ENCODE peak calls at places on chromosome 10, in six cellular contexts. One of them, this sample, is unnamed.

GRCh38 chr10:15369642-15370211 is 1.4 kb downstream of the FAM171A1 start:
- DNase-seq in bronchial epithelial cell: no peak
- DNase-seq in gastrocnemius medialis: no peak
- DNase-seq in NCI-H524: no peak
- DNase-seq in NCI-H2171 treated with DMSO at 0.1 percent for 48 hours: no peak
- DNase-seq in fibroblast of mammary gland: no peak
- DNase-seq in this sample: no peak

GRCh38 chr10:132538031-132538789 is 623 bp downstream of the INPP5A start:
- DNase-seq in bronchial epithelial cell: no peak
- DNase-seq in gastrocnemius medialis: peak; percentile 27
- DNase-seq in NCI-H524: no peak
- DNase-seq in NCI-H2171 treated with DMSO at 0.1 percent for 48 hours: no peak
- DNase-seq in fibroblast of mammary gland: no peak
- DNase-seq in this sample: no peak

GRCh38 chr10:45599021-45599603 is 73.5 kb downstream of the ZFAND4 start:
- DNase-seq in bronchial epithelial cell: no peak
- DNase-seq in gastrocnemius medialis: no peak
- DNase-seq in NCI-H524: peak; percentile 62
- DNase-seq in NCI-H2171 treated with DMSO at 0.1 percent for 48 hours: no peak
- DNase-seq in fibroblast of mammary gland: no peak
- DNase-seq in this sample: no peak

GRCh38 chr10:78947226-78947625 is 121.5 kb upstream of the ZMIZ1 start:
- DNase-seq in bronchial epithelial cell: peak; percentile 24
- DNase-seq in gastrocnemius medialis: no peak
- DNase-seq in NCI-H524: no peak
- DNase-seq in NCI-H2171 treated with DMSO at 0.1 percent for 48 hours: peak; percentile 42
- DNase-seq in fibroblast of mammary gland: no peak
- DNase-seq in this sample: no peak

GRCh38 chr10:31099664-31100063 is 68.0 kb upstream of the ZNF438 start:
- DNase-seq in bronchial epithelial cell: peak; percentile 96
- DNase-seq in gastrocnemius medialis: no peak
- DNase-seq in NCI-H524: no peak
- DNase-seq in NCI-H2171 treated with DMSO at 0.1 percent for 48 hours: no peak
- DNase-seq in fibroblast of mammary gland: no peak
- DNase-seq in this sample: no peak

GRCh38 chr10:123869015-123869414 is 22.6 kb downstream of the CPXM2 start:
- DNase-seq in bronchial epithelial cell: no peak
- DNase-seq in gastrocnemius medialis: no peak
- DNase-seq in NCI-H524: no peak
- DNase-seq in NCI-H2171 treated with DMSO at 0.1 percent for 48 hours: no peak
- DNase-seq in fibroblast of mammary gland: no peak
- DNase-seq in this sample: peak; percentile 45

GRCh38 chr10:6070647-6071046 is 8.5 kb upstream of the IL2RA start:
- DNase-seq in bronchial epithelial cell: no peak
- DNase-seq in gastrocnemius medialis: no peak
- DNase-seq in NCI-H524: no peak
- DNase-seq in NCI-H2171 treated with DMSO at 0.1 percent for 48 hours: no peak
- DNase-seq in fibroblast of mammary gland: no peak
- DNase-seq in this sample: no peak

GRCh38 chr10:84004206-84004605 is 135.1 kb upstream of the GHITM start:
- DNase-seq in bronchial epithelial cell: no peak
- DNase-seq in gastrocnemius medialis: no peak
- DNase-seq in NCI-H524: no peak
- DNase-seq in NCI-H2171 treated with DMSO at 0.1 percent for 48 hours: no peak
- DNase-seq in fibroblast of mammary gland: no peak
- DNase-seq in this sample: no peak

GRCh38 chr10:92573091-92573797 is 649 bp downstream of the IDE start:
- DNase-seq in bronchial epithelial cell: peak; percentile 37
- DNase-seq in gastrocnemius medialis: peak; percentile 24
- DNase-seq in NCI-H524: peak; percentile 7
- DNase-seq in NCI-H2171 treated with DMSO at 0.1 percent for 48 hours: peak; percentile 3
- DNase-seq in fibroblast of mammary gland: peak; percentile 46
- DNase-seq in this sample: no peak

GRCh38 chr10:103120546-103120945 is 72.5 kb downstream of the NT5C2 start:
- DNase-seq in bronchial epithelial cell: no peak
- DNase-seq in gastrocnemius medialis: no peak
- DNase-seq in NCI-H524: no peak
- DNase-seq in NCI-H2171 treated with DMSO at 0.1 percent for 48 hours: no peak
- DNase-seq in fibroblast of mammary gland: no peak
- DNase-seq in this sample: no peak

GRCh38 chr10:88544140-88544870 is 38.8 kb downstream of the RNLS start:
- DNase-seq in bronchial epithelial cell: peak; percentile 25
- DNase-seq in gastrocnemius medialis: no peak
- DNase-seq in NCI-H524: no peak
- DNase-seq in NCI-H2171 treated with DMSO at 0.1 percent for 48 hours: no peak
- DNase-seq in fibroblast of mammary gland: no peak
- DNase-seq in this sample: no peak

GRCh38 chr10:131732631-131733127 is 168.1 kb upstream of the PPP2R2D start:
- DNase-seq in bronchial epithelial cell: peak; percentile 42
- DNase-seq in gastrocnemius medialis: no peak
- DNase-seq in NCI-H524: no peak
- DNase-seq in NCI-H2171 treated with DMSO at 0.1 percent for 48 hours: no peak
- DNase-seq in fibroblast of mammary gland: no peak
- DNase-seq in this sample: no peak

GRCh38 chr10:48494073-48494472 is 110.8 kb downstream of the ARHGAP22 start:
- DNase-seq in bronchial epithelial cell: no peak
- DNase-seq in gastrocnemius medialis: no peak
- DNase-seq in NCI-H524: no peak
- DNase-seq in NCI-H2171 treated with DMSO at 0.1 percent for 48 hours: no peak
- DNase-seq in fibroblast of mammary gland: no peak
- DNase-seq in this sample: no peak

GRCh38 chr10:88316292-88316861 is 266.7 kb downstream of the RNLS start:
- DNase-seq in bronchial epithelial cell: no peak
- DNase-seq in gastrocnemius medialis: no peak
- DNase-seq in NCI-H524: no peak
- DNase-seq in NCI-H2171 treated with DMSO at 0.1 percent for 48 hours: no peak
- DNase-seq in fibroblast of mammary gland: no peak
- DNase-seq in this sample: no peak

GRCh38 chr10:72274730-72275350 is 1.1 kb downstream of the DDIT4 start:
- DNase-seq in bronchial epithelial cell: no peak
- DNase-seq in gastrocnemius medialis: peak; percentile 92
- DNase-seq in NCI-H524: peak; percentile 66
- DNase-seq in NCI-H2171 treated with DMSO at 0.1 percent for 48 hours: peak; percentile 44
- DNase-seq in fibroblast of mammary gland: peak; percentile 57
- DNase-seq in this sample: no peak

GRCh38 chr10:126736737-126737136 is 66.2 kb upstream of the C10orf90 start:
- DNase-seq in bronchial epithelial cell: no peak
- DNase-seq in gastrocnemius medialis: no peak
- DNase-seq in NCI-H524: no peak
- DNase-seq in NCI-H2171 treated with DMSO at 0.1 percent for 48 hours: no peak
- DNase-seq in fibroblast of mammary gland: peak; percentile 78
- DNase-seq in this sample: no peak

GRCh38 chr10:70132098-70133029 is at the start of gene AIFM2:
- DNase-seq in bronchial epithelial cell: peak; percentile 47
- DNase-seq in gastrocnemius medialis: peak; percentile 84
- DNase-seq in NCI-H524: peak; percentile 23
- DNase-seq in NCI-H2171 treated with DMSO at 0.1 percent for 48 hours: peak; percentile 17
- DNase-seq in fibroblast of mammary gland: peak; percentile 63
- DNase-seq in this sample: no peak

GRCh38 chr10:80344912-80345311 is 11.6 kb downstream of the DYDC1 start:
- DNase-seq in bronchial epithelial cell: no peak
- DNase-seq in gastrocnemius medialis: no peak
- DNase-seq in NCI-H524: no peak
- DNase-seq in NCI-H2171 treated with DMSO at 0.1 percent for 48 hours: no peak
- DNase-seq in fibroblast of mammary gland: no peak
- DNase-seq in this sample: no peak

GRCh38 chr10:25522946-25523608 is 348.3 kb downstream of the GPR158 start:
- DNase-seq in bronchial epithelial cell: peak; percentile 61
- DNase-seq in gastrocnemius medialis: no peak
- DNase-seq in NCI-H524: peak; percentile 16
- DNase-seq in NCI-H2171 treated with DMSO at 0.1 percent for 48 hours: no peak
- DNase-seq in fibroblast of mammary gland: no peak
- DNase-seq in this sample: no peak

GRCh38 chr10:77195101-77195500 is 442.5 kb downstream of the KCNMA1 start:
- DNase-seq in bronchial epithelial cell: peak; percentile 79
- DNase-seq in gastrocnemius medialis: no peak
- DNase-seq in NCI-H524: no peak
- DNase-seq in NCI-H2171 treated with DMSO at 0.1 percent for 48 hours: no peak
- DNase-seq in fibroblast of mammary gland: peak; percentile 76
- DNase-seq in this sample: no peak

GRCh38 chr10:95513008-95513589 is 48.1 kb downstream of the SORBS1 start:
- DNase-seq in bronchial epithelial cell: no peak
- DNase-seq in gastrocnemius medialis: peak; percentile 69
- DNase-seq in NCI-H524: no peak
- DNase-seq in NCI-H2171 treated with DMSO at 0.1 percent for 48 hours: no peak
- DNase-seq in fibroblast of mammary gland: no peak
- DNase-seq in this sample: no peak

GRCh38 chr10:92517034-92517655 is 56.7 kb downstream of the IDE start:
- DNase-seq in bronchial epithelial cell: peak; percentile 66
- DNase-seq in gastrocnemius medialis: peak; percentile 50
- DNase-seq in NCI-H524: peak; percentile 48
- DNase-seq in NCI-H2171 treated with DMSO at 0.1 percent for 48 hours: peak; percentile 39
- DNase-seq in fibroblast of mammary gland: peak; percentile 81
- DNase-seq in this sample: peak; percentile 43

GRCh38 chr10:29239569-29240472 is 49.0 kb upstream of the LYZL1 start:
- DNase-seq in bronchial epithelial cell: no peak
- DNase-seq in gastrocnemius medialis: no peak
- DNase-seq in NCI-H524: no peak
- DNase-seq in NCI-H2171 treated with DMSO at 0.1 percent for 48 hours: no peak
- DNase-seq in fibroblast of mammary gland: peak; percentile 40
- DNase-seq in this sample: no peak

GRCh38 chr10:87841215-87841614 is 22.1 kb downstream of the KLLN start:
- DNase-seq in bronchial epithelial cell: no peak
- DNase-seq in gastrocnemius medialis: no peak
- DNase-seq in NCI-H524: no peak
- DNase-seq in NCI-H2171 treated with DMSO at 0.1 percent for 48 hours: no peak
- DNase-seq in fibroblast of mammary gland: no peak
- DNase-seq in this sample: no peak

GRCh38 chr10:99965700-99966099 is 44.0 kb downstream of the DNMBP start:
- DNase-seq in bronchial epithelial cell: no peak
- DNase-seq in gastrocnemius medialis: no peak
- DNase-seq in NCI-H524: no peak
- DNase-seq in NCI-H2171 treated with DMSO at 0.1 percent for 48 hours: no peak
- DNase-seq in fibroblast of mammary gland: no peak
- DNase-seq in this sample: no peak

GRCh38 chr10:132873395-132873794 is 69.0 kb downstream of the CFAP46 start:
- DNase-seq in bronchial epithelial cell: no peak
- DNase-seq in gastrocnemius medialis: no peak
- DNase-seq in NCI-H524: no peak
- DNase-seq in NCI-H2171 treated with DMSO at 0.1 percent for 48 hours: no peak
- DNase-seq in fibroblast of mammary gland: no peak
- DNase-seq in this sample: no peak

GRCh38 chr10:3068201-3068967 is 1.0 kb downstream of the PFKP start:
- DNase-seq in bronchial epithelial cell: no peak
- DNase-seq in gastrocnemius medialis: peak; percentile 40
- DNase-seq in NCI-H524: peak; percentile 25
- DNase-seq in NCI-H2171 treated with DMSO at 0.1 percent for 48 hours: peak; percentile 59
- DNase-seq in fibroblast of mammary gland: peak; percentile 57
- DNase-seq in this sample: peak; percentile 15

GRCh38 chr10:43196981-43197833 is 59.0 kb downstream of the CSGALNACT2 start:
- DNase-seq in bronchial epithelial cell: no peak
- DNase-seq in gastrocnemius medialis: peak; percentile 5
- DNase-seq in NCI-H524: no peak
- DNase-seq in NCI-H2171 treated with DMSO at 0.1 percent for 48 hours: no peak
- DNase-seq in fibroblast of mammary gland: no peak
- DNase-seq in this sample: no peak

GRCh38 chr10:20635545-20635944 is 261.6 kb downstream of the NEBL start:
- DNase-seq in bronchial epithelial cell: no peak
- DNase-seq in gastrocnemius medialis: no peak
- DNase-seq in NCI-H524: no peak
- DNase-seq in NCI-H2171 treated with DMSO at 0.1 percent for 48 hours: no peak
- DNase-seq in fibroblast of mammary gland: no peak
- DNase-seq in this sample: no peak

GRCh38 chr10:12757351-12757750 is 244.2 kb downstream of the CCDC3 start:
- DNase-seq in bronchial epithelial cell: no peak
- DNase-seq in gastrocnemius medialis: no peak
- DNase-seq in NCI-H524: no peak
- DNase-seq in NCI-H2171 treated with DMSO at 0.1 percent for 48 hours: no peak
- DNase-seq in fibroblast of mammary gland: no peak
- DNase-seq in this sample: no peak

GRCh38 chr10:61793760-61794713 is 107.5 kb upstream of the ARID5B start:
- DNase-seq in bronchial epithelial cell: no peak
- DNase-seq in gastrocnemius medialis: no peak
- DNase-seq in NCI-H524: peak; percentile 88
- DNase-seq in NCI-H2171 treated with DMSO at 0.1 percent for 48 hours: peak; percentile 83
- DNase-seq in fibroblast of mammary gland: peak; percentile 65
- DNase-seq in this sample: peak; percentile 54

GRCh38 chr10:98463022-98463421 is 16.3 kb upstream of the HPS1 start:
- DNase-seq in bronchial epithelial cell: no peak
- DNase-seq in gastrocnemius medialis: no peak
- DNase-seq in NCI-H524: no peak
- DNase-seq in NCI-H2171 treated with DMSO at 0.1 percent for 48 hours: no peak
- DNase-seq in fibroblast of mammary gland: no peak
- DNase-seq in this sample: no peak

GRCh38 chr10:46094931-46095755 is 49.1 kb upstream of the MSMB start:
- DNase-seq in bronchial epithelial cell: peak; percentile 47
- DNase-seq in gastrocnemius medialis: no peak
- DNase-seq in NCI-H524: no peak
- DNase-seq in NCI-H2171 treated with DMSO at 0.1 percent for 48 hours: no peak
- DNase-seq in fibroblast of mammary gland: no peak
- DNase-seq in this sample: no peak

GRCh38 chr10:77350711-77351119 is 286.9 kb downstream of the KCNMA1 start:
- DNase-seq in bronchial epithelial cell: peak; percentile 98
- DNase-seq in gastrocnemius medialis: peak; percentile 64
- DNase-seq in NCI-H524: no peak
- DNase-seq in NCI-H2171 treated with DMSO at 0.1 percent for 48 hours: no peak
- DNase-seq in fibroblast of mammary gland: peak; percentile 100
- DNase-seq in this sample: no peak

GRCh38 chr10:133381041-133381440 is 2.0 kb downstream of the PAOX start:
- DNase-seq in bronchial epithelial cell: no peak
- DNase-seq in gastrocnemius medialis: no peak
- DNase-seq in NCI-H524: no peak
- DNase-seq in NCI-H2171 treated with DMSO at 0.1 percent for 48 hours: no peak
- DNase-seq in fibroblast of mammary gland: no peak
- DNase-seq in this sample: no peak

This sample was measured in NCI-H2029 treated with DMSO at 0.1 percent for 48 hours.